ENCODE peak calls at places on chromosomes 3 and 15, in ten cellular contexts. One of them, this sample, is unnamed.
A peak's percentile ranks its signal among the peaks of the same experiment; 100 is the strongest.

GRCh38 chr3:184765730-184766074 is 46.3 kb upstream of the VPS8 start:
- DNase-seq in NB4: peak; percentile 73
- DNase-seq in HFFc6: no peak
- DNase-seq in type B pancreatic cell: no peak
- DNase-seq in epithelial cell of esophagus: peak; percentile 99
- DNase-seq in IMR-90: peak; percentile 74
- DNase-seq in glutamatergic neuron: no peak
- DNase-seq in WERI-Rb-1: no peak
- DNase-seq in nephron progenitor cell: no peak
- DNase-seq in endothelial cell: no peak
- DNase-seq in this sample: no peak

GRCh38 chr15:75349851-75350588 is 3.2 kb downstream of the NEIL1 start:
- DNase-seq in type B pancreatic cell: no peak
- DNase-seq in NB4: peak; percentile 92
- DNase-seq in glutamatergic neuron: no peak
- DNase-seq in WERI-Rb-1: no peak
- DNase-seq in epithelial cell of esophagus: no peak
- DNase-seq in IMR-90: no peak
- DNase-seq in endothelial cell: no peak
- DNase-seq in HFFc6: no peak
- DNase-seq in nephron progenitor cell: no peak
- DNase-seq in this sample: no peak

GRCh38 chr3:123749716-123750115 is 134.4 kb downstream of the MYLK start:
- DNase-seq in HFFc6: peak; percentile 93
- DNase-seq in nephron progenitor cell: no peak
- DNase-seq in WERI-Rb-1: no peak
- DNase-seq in type B pancreatic cell: no peak
- DNase-seq in epithelial cell of esophagus: peak; percentile 78
- DNase-seq in endothelial cell: no peak
- DNase-seq in NB4: peak; percentile 55
- DNase-seq in glutamatergic neuron: no peak
- DNase-seq in IMR-90: peak; percentile 95
- DNase-seq in this sample: no peak

GRCh38 chr15:42707873-42708544 is 28.9 kb downstream of the CDAN1 start:
- DNase-seq in NB4: no peak
- DNase-seq in glutamatergic neuron: no peak
- DNase-seq in epithelial cell of esophagus: peak; percentile 14
- DNase-seq in type B pancreatic cell: no peak
- DNase-seq in IMR-90: no peak
- DNase-seq in WERI-Rb-1: no peak
- DNase-seq in HFFc6: no peak
- DNase-seq in nephron progenitor cell: no peak
- DNase-seq in endothelial cell: no peak
- DNase-seq in this sample: no peak

GRCh38 chr3:52436500-52437106 is 8.3 kb downstream of the SEMA3G start:
- DNase-seq in HFFc6: no peak
- DNase-seq in IMR-90: peak; percentile 53
- DNase-seq in type B pancreatic cell: no peak
- DNase-seq in endothelial cell: no peak
- DNase-seq in glutamatergic neuron: no peak
- DNase-seq in NB4: peak; percentile 95
- DNase-seq in epithelial cell of esophagus: no peak
- DNase-seq in nephron progenitor cell: peak; percentile 60
- DNase-seq in WERI-Rb-1: peak; percentile 16
- DNase-seq in this sample: peak; percentile 27

GRCh38 chr15:41804361-41804760 is 23.5 kb upstream of the JMJD7 start:
- DNase-seq in type B pancreatic cell: no peak
- DNase-seq in IMR-90: no peak
- DNase-seq in nephron progenitor cell: no peak
- DNase-seq in HFFc6: no peak
- DNase-seq in epithelial cell of esophagus: peak; percentile 99
- DNase-seq in glutamatergic neuron: no peak
- DNase-seq in endothelial cell: no peak
- DNase-seq in WERI-Rb-1: peak; percentile 36
- DNase-seq in NB4: no peak
- DNase-seq in this sample: no peak

GRCh38 chr15:75153084-75153483 is 48.6 kb upstream of the C15orf39 start:
- DNase-seq in IMR-90: peak; percentile 36
- DNase-seq in endothelial cell: no peak
- DNase-seq in nephron progenitor cell: no peak
- DNase-seq in glutamatergic neuron: no peak
- DNase-seq in HFFc6: peak; percentile 12
- DNase-seq in type B pancreatic cell: no peak
- DNase-seq in WERI-Rb-1: no peak
- DNase-seq in epithelial cell of esophagus: no peak
- DNase-seq in NB4: peak; percentile 92
- DNase-seq in this sample: peak; percentile 42

GRCh38 chr3:28053759-28054158 is 187.7 kb upstream of the CMC1 start:
- DNase-seq in endothelial cell: no peak
- DNase-seq in epithelial cell of esophagus: peak; percentile 86
- DNase-seq in glutamatergic neuron: no peak
- DNase-seq in HFFc6: peak; percentile 18
- DNase-seq in nephron progenitor cell: no peak
- DNase-seq in IMR-90: peak; percentile 40
- DNase-seq in WERI-Rb-1: no peak
- DNase-seq in NB4: no peak
- DNase-seq in type B pancreatic cell: no peak
- DNase-seq in this sample: no peak

GRCh38 chr3:184209146-184209923 is 20.1 kb upstream of the VWA5B2 start:
- DNase-seq in nephron progenitor cell: no peak
- DNase-seq in WERI-Rb-1: no peak
- DNase-seq in endothelial cell: no peak
- DNase-seq in type B pancreatic cell: no peak
- DNase-seq in glutamatergic neuron: no peak
- DNase-seq in IMR-90: no peak
- DNase-seq in HFFc6: no peak
- DNase-seq in NB4: no peak
- DNase-seq in epithelial cell of esophagus: no peak
- DNase-seq in this sample: no peak

GRCh38 chr15:48984811-48985352 is 21.2 kb upstream of the SHC4 start:
- DNase-seq in nephron progenitor cell: no peak
- DNase-seq in WERI-Rb-1: no peak
- DNase-seq in endothelial cell: no peak
- DNase-seq in HFFc6: peak; percentile 31
- DNase-seq in NB4: no peak
- DNase-seq in IMR-90: peak; percentile 19
- DNase-seq in glutamatergic neuron: no peak
- DNase-seq in epithelial cell of esophagus: no peak
- DNase-seq in type B pancreatic cell: no peak
- DNase-seq in this sample: no peak

GRCh38 chr3:14347110-14347509 is 55.3 kb upstream of the SLC6A6 start:
- DNase-seq in type B pancreatic cell: no peak
- DNase-seq in WERI-Rb-1: no peak
- DNase-seq in glutamatergic neuron: no peak
- DNase-seq in epithelial cell of esophagus: no peak
- DNase-seq in endothelial cell: no peak
- DNase-seq in NB4: no peak
- DNase-seq in nephron progenitor cell: no peak
- DNase-seq in IMR-90: no peak
- DNase-seq in HFFc6: no peak
- DNase-seq in this sample: no peak

GRCh38 chr3:16053794-16054193 is 120.7 kb upstream of the GALNT15 start:
- DNase-seq in WERI-Rb-1: no peak
- DNase-seq in IMR-90: no peak
- DNase-seq in HFFc6: no peak
- DNase-seq in epithelial cell of esophagus: no peak
- DNase-seq in endothelial cell: no peak
- DNase-seq in type B pancreatic cell: no peak
- DNase-seq in nephron progenitor cell: no peak
- DNase-seq in glutamatergic neuron: no peak
- DNase-seq in NB4: no peak
- DNase-seq in this sample: no peak

GRCh38 chr15:80494311-80494710 is 90.1 kb downstream of the ARNT2 start:
- DNase-seq in IMR-90: peak; percentile 74
- DNase-seq in NB4: no peak
- DNase-seq in glutamatergic neuron: no peak
- DNase-seq in WERI-Rb-1: no peak
- DNase-seq in endothelial cell: no peak
- DNase-seq in HFFc6: peak; percentile 70
- DNase-seq in epithelial cell of esophagus: peak; percentile 26
- DNase-seq in nephron progenitor cell: no peak
- DNase-seq in type B pancreatic cell: no peak
- DNase-seq in this sample: no peak

GRCh38 chr3:72739521-72740466 is 108.5 kb downstream of the SHQ1 start:
- DNase-seq in glutamatergic neuron: no peak
- DNase-seq in epithelial cell of esophagus: no peak
- DNase-seq in NB4: no peak
- DNase-seq in endothelial cell: no peak
- DNase-seq in HFFc6: no peak
- DNase-seq in WERI-Rb-1: peak; percentile 85
- DNase-seq in nephron progenitor cell: no peak
- DNase-seq in type B pancreatic cell: no peak
- DNase-seq in IMR-90: peak; percentile 20
- DNase-seq in this sample: no peak

GRCh38 chr15:95295905-95296618 is 1034.4 kb upstream of the NR2F2 start:
- DNase-seq in NB4: no peak
- DNase-seq in epithelial cell of esophagus: no peak
- DNase-seq in IMR-90: no peak
- DNase-seq in type B pancreatic cell: no peak
- DNase-seq in glutamatergic neuron: no peak
- DNase-seq in HFFc6: no peak
- DNase-seq in endothelial cell: no peak
- DNase-seq in WERI-Rb-1: no peak
- DNase-seq in nephron progenitor cell: no peak
- DNase-seq in this sample: no peak

GRCh38 chr3:65303431-65303830 is 615.6 kb upstream of the ADAMTS9 start:
- DNase-seq in HFFc6: no peak
- DNase-seq in type B pancreatic cell: no peak
- DNase-seq in nephron progenitor cell: no peak
- DNase-seq in epithelial cell of esophagus: peak; percentile 33
- DNase-seq in glutamatergic neuron: no peak
- DNase-seq in IMR-90: no peak
- DNase-seq in NB4: peak; percentile 0
- DNase-seq in endothelial cell: no peak
- DNase-seq in WERI-Rb-1: no peak
- DNase-seq in this sample: no peak

DNA sequence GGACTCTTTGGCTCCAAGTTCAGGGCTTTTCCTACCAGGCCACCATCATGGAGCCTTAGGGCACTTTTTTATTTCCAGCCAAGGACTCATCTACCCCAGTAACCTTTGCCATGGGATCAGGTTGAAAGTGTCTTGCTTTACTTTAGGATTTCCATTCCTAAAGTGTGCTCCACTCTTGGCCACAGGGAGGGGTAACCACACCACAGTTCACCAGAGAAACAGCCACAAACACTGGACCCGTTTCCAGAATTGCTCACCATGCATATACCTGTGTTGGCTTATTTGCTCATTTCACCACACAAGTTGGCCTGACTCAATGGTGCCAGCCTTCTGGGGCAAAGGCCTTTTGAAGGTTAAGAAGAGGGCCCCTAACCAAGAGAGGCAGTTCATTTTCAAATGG is 70.6 kb upstream of the RAD18 start:
- DNase-seq in IMR-90: no peak
- DNase-seq in endothelial cell: no peak
- DNase-seq in glutamatergic neuron: no peak
- DNase-seq in HFFc6: no peak
- DNase-seq in type B pancreatic cell: no peak
- DNase-seq in NB4: no peak
- DNase-seq in WERI-Rb-1: no peak
- DNase-seq in epithelial cell of esophagus: peak; percentile 14
- DNase-seq in nephron progenitor cell: no peak
- DNase-seq in this sample: no peak
- TF ChIP-seq CTCF in IMR-90: no peak
- TF ChIP-seq CTCF in endothelial cell: no peak
- TF ChIP-seq CTCF in glutamatergic neuron: no peak
- TF ChIP-seq CTCF in HFFc6: no peak
- TF ChIP-seq CTCF in type B pancreatic cell: peak; percentile 22
- TF ChIP-seq CTCF in NB4: no peak
- TF ChIP-seq CTCF in WERI-Rb-1: no peak
- TF ChIP-seq CTCF in epithelial cell of esophagus: peak; percentile 28
- TF ChIP-seq CTCF in nephron progenitor cell: no peak
- TF ChIP-seq CTCF in this sample: no peak

GRCh38 chr3:112972158-112972557 is 2.7 kb downstream of the CD200R1 start:
- DNase-seq in HFFc6: no peak
- DNase-seq in glutamatergic neuron: no peak
- DNase-seq in nephron progenitor cell: no peak
- DNase-seq in NB4: no peak
- DNase-seq in IMR-90: no peak
- DNase-seq in type B pancreatic cell: no peak
- DNase-seq in endothelial cell: no peak
- DNase-seq in epithelial cell of esophagus: no peak
- DNase-seq in WERI-Rb-1: no peak
- DNase-seq in this sample: no peak
- TF ChIP-seq CTCF in HFFc6: no peak
- TF ChIP-seq CTCF in glutamatergic neuron: no peak
- TF ChIP-seq CTCF in nephron progenitor cell: no peak
- TF ChIP-seq CTCF in NB4: no peak
- TF ChIP-seq CTCF in IMR-90: no peak
- TF ChIP-seq CTCF in type B pancreatic cell: no peak
- TF ChIP-seq CTCF in endothelial cell: no peak
- TF ChIP-seq CTCF in epithelial cell of esophagus: no peak
- TF ChIP-seq CTCF in WERI-Rb-1: no peak
- TF ChIP-seq CTCF in this sample: no peak

DNA sequence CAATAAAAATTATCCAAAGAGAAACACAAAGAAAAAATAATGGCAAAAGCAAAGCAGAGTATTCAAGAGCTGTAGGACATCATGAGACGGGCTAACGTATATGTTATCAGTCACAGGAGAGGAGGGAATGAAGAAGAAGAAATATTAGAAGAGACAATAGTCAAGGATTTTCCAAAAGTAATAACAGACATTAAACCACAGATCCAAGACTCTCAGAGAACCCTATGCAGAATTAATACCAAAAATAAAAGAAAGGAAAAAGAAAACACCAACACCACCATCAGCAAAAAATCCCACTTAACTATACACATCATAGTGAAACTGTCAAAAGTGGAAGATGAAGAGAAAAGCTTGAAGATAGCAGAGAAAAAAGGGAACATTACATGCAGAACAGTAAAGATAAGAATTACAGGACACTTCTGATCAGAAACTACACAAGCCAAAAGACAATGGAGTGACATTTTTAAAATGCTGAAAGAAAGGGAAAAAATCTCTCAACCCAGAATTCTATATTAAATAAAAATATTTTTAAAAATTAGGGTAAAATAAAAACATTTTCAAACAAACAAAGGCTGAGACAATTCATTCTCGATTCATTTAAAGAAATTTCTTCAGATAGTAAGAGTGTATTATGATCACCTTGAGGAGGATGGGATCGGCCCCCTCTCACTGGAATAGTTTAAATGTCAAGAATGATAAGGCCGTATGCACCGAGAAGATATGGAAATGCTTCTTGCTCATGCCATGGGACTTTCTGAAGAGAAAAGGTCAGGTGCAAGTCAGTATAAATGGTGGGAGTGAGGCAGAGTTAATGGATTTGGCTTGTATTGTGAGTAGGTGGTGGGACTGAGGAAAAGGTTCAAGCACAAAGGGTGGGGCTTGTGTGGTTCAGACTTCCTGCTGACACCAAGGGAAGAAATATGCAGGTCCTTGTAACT is 28.5 kb downstream of the TM2D3 start:
- DNase-seq in endothelial cell: no peak
- DNase-seq in glutamatergic neuron: no peak
- DNase-seq in IMR-90: no peak
- DNase-seq in epithelial cell of esophagus: no peak
- DNase-seq in HFFc6: no peak
- DNase-seq in type B pancreatic cell: no peak
- DNase-seq in NB4: no peak
- DNase-seq in nephron progenitor cell: no peak
- DNase-seq in WERI-Rb-1: no peak
- DNase-seq in this sample: no peak
- TF ChIP-seq CTCF in endothelial cell: no peak
- TF ChIP-seq CTCF in glutamatergic neuron: no peak
- TF ChIP-seq CTCF in IMR-90: no peak
- TF ChIP-seq CTCF in epithelial cell of esophagus: no peak
- TF ChIP-seq CTCF in HFFc6: no peak
- TF ChIP-seq CTCF in type B pancreatic cell: no peak
- TF ChIP-seq CTCF in NB4: no peak
- TF ChIP-seq CTCF in nephron progenitor cell: no peak
- TF ChIP-seq CTCF in WERI-Rb-1: no peak
- TF ChIP-seq CTCF in this sample: no peak

GRCh38 chr15:68672781-68673205 is 94.0 kb downstream of the CORO2B start:
- DNase-seq in glutamatergic neuron: no peak
- DNase-seq in WERI-Rb-1: peak; percentile 62
- DNase-seq in endothelial cell: no peak
- DNase-seq in NB4: peak; percentile 27
- DNase-seq in epithelial cell of esophagus: no peak
- DNase-seq in type B pancreatic cell: no peak
- DNase-seq in nephron progenitor cell: no peak
- DNase-seq in HFFc6: no peak
- DNase-seq in IMR-90: peak; percentile 19
- DNase-seq in this sample: no peak
- TF ChIP-seq CTCF in glutamatergic neuron: no peak
- TF ChIP-seq CTCF in WERI-Rb-1: peak; percentile 68
- TF ChIP-seq CTCF in endothelial cell: no peak
- TF ChIP-seq CTCF in NB4: no peak
- TF ChIP-seq CTCF in epithelial cell of esophagus: no peak
- TF ChIP-seq CTCF in type B pancreatic cell: peak; percentile 39
- TF ChIP-seq CTCF in nephron progenitor cell: no peak
- TF ChIP-seq CTCF in HFFc6: peak; percentile 64
- TF ChIP-seq CTCF in IMR-90: peak; percentile 38
- TF ChIP-seq CTCF in this sample: peak; percentile 23

This sample was measured in SK-N-SH.